ENCODE peak calls at places on chromosomes 3 and 15, in eight cellular contexts. S is choroid plexus epithelial cell, R is psoas muscle, O is WERI-Rb-1, U is body of pancreas, L is GM06990, C is breast epithelium, G is IMR-90. P is an unnamed sample.

GRCh38 chr3:59549972-59550371 is 500.1 kb upstream of the CFAP20DC start:
- DNase-seq in S (no peak), R (no peak), O (no peak), U (no peak), L (no peak), C (no peak), G (no peak), P (no peak)

GRCh38 chr3:13827256-13827655 is 52.6 kb downstream of the WNT7A start:
- DNase-seq in S (no peak), R (no peak), O (no peak), U (no peak), L (no peak), C (no peak), G (no peak), P (no peak)

GRCh38 chr3:107345968-107346367 is 31.3 kb upstream of the CCDC54 start:
- DNase-seq in S (no peak), R (no peak), O (no peak), U (no peak), L (no peak), C (no peak), G (no peak), P (no peak)

GRCh38 chr3:195182470-195182795 is 88.5 kb downstream of the XXYLT1 start:
- DNase-seq in S (peak), R (no peak), O (no peak), U (no peak), L (no peak), C (no peak), G (peak), P (peak)

GRCh38 chr15:68340711-68341671 is 63.4 kb downstream of the FEM1B start:
- DNase-seq in S (peak), R (no peak), O (no peak), U (no peak), L (no peak), C (no peak), G (no peak), P (peak)

GRCh38 chr15:75073197-75073596 is 49.8 kb downstream of the PPCDC start:
- DNase-seq in S (no peak), R (no peak), O (no peak), U (no peak), L (no peak), C (no peak), G (no peak), P (peak)

GRCh38 chr3:7978104-7978457 is 523.5 kb upstream of the LMCD1 start:
- DNase-seq in S (peak), R (no peak), O (peak), U (no peak), L (no peak), C (no peak), G (no peak), P (no peak)

GRCh38 chr15:70099966-70100494 is 2.3 kb upstream of the TLE3 start:
- DNase-seq in S (no peak), R (no peak), O (no peak), U (no peak), L (no peak), C (no peak), G (no peak), P (no peak)

GRCh38 chr3:190288836-190289235 is 33.4 kb downstream of the CLDN1 start:
- DNase-seq in S (no peak), R (no peak), O (no peak), U (no peak), L (no peak), C (no peak), G (peak), P (no peak)

GRCh38 chr3:40309925-40310635 is 573 bp downstream of the EIF1B start:
- DNase-seq in S (peak), R (peak), O (no peak), U (peak), L (peak), C (peak), G (peak), P (peak)

GRCh38 chr15:74808073-74808839 is 4.4 kb upstream of the LMAN1L start:
- DNase-seq in S (peak), R (no peak), O (no peak), U (no peak), L (no peak), C (no peak), G (peak), P (no peak)

GRCh38 chr3:166837535-166837934 is 542.6 kb downstream of the ZBBX start:
- DNase-seq in S (no peak), R (no peak), O (peak), U (no peak), L (no peak), C (no peak), G (no peak), P (no peak)

GRCh38 chr3:163914567-163914966 is 1163.7 kb downstream of the SI start:
- DNase-seq in S (no peak), R (no peak), O (no peak), U (no peak), L (no peak), C (no peak), G (no peak), P (no peak)

GRCh38 chr3:113745273-113746068 is 578 bp downstream of the NAA50 start:
- DNase-seq in S (peak), R (peak), O (peak), U (peak), L (peak), C (peak), G (peak), P (peak)

GRCh38 chr3:17967111-17967510 is 224.7 kb upstream of the TBC1D5 start:
- DNase-seq in S (no peak), R (no peak), O (no peak), U (no peak), L (no peak), C (no peak), G (no peak), P (no peak)

GRCh38 chr3:114519415-114519814 is 225.6 kb downstream of the TIGIT start:
- DNase-seq in S (peak), R (peak), O (no peak), U (peak), L (no peak), C (no peak), G (peak), P (peak)

GRCh38 chr3:123096701-123097100 is 29.9 kb downstream of the PDIA5 start:
- DNase-seq in S (peak), R (peak), O (no peak), U (peak), L (no peak), C (no peak), G (peak), P (peak)

GRCh38 chr3:55724407-55724784 is 237.3 kb upstream of the WNT5A start:
- DNase-seq in S (no peak), R (no peak), O (no peak), U (no peak), L (no peak), C (no peak), G (no peak), P (no peak)

DNA sequence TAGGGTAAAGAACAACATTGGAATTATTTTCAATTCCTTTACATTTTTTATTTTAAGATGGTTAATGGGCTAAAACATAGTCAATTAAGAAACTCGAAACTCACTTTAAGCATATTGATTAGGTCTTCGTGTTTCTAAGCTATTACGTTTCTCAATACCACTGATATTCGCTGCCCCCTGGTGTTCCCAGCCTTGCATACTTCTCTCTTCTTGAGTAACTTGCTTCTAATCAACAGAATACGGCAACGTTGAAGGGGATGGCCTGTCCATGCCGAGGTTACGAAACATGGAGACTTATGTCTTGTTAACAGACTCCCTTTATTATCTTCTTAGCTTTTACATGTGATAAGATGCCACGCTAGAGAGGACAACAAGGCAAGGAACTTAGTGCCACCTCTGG is 43.6 kb downstream of the ROBO1 start:
- DNase-seq in S (peak), R (no peak), O (peak), U (no peak), L (no peak), C (no peak), G (no peak), P (no peak)
- TF ChIP-seq CTCF in S (peak), R (no peak), O (peak), U (no peak), L (no peak), C (no peak), G (no peak), P (no peak)

GRCh38 chr3:124893526-124893925 is 6.4 kb upstream of the ITGB5 start:
- DNase-seq in S (no peak), R (no peak), O (no peak), U (no peak), L (no peak), C (peak), G (no peak), P (no peak)

GRCh38 chr3:124887177-124887995 is at the start of gene ITGB5:
- DNase-seq in S (peak), R (peak), O (peak), U (peak), L (peak), C (peak), G (peak), P (peak)

GRCh38 chr3:124887996-124888298 is 782 bp upstream of the ITGB5 start:
- DNase-seq in S (no peak), R (no peak), O (no peak), U (no peak), L (no peak), C (no peak), G (no peak), P (no peak)

GRCh38 chr3:124888482-124889441 is 1.6 kb upstream of the ITGB5 start:
- DNase-seq in S (no peak), R (no peak), O (no peak), U (no peak), L (no peak), C (no peak), G (no peak), P (no peak)

GRCh38 chr3:124890573-124891190 is 3.5 kb upstream of the ITGB5 start:
- DNase-seq in S (no peak), R (no peak), O (peak), U (no peak), L (no peak), C (peak), G (no peak), P (no peak)
- H3K4me3 ChIP-seq in S (no peak), R (no peak), O (no peak), U (no peak), L (no peak), C (no peak), G (no peak), P (no peak)

GRCh38 chr3:28317438-28318022 is 31.0 kb upstream of the ZCWPW2 start:
- DNase-seq in S (peak), R (no peak), O (peak), U (no peak), L (no peak), C (no peak), G (peak), P (peak)
- TF ChIP-seq CTCF in S (peak), R (peak), O (peak), U (peak), L (peak), C (no peak), G (peak), P (peak)

GRCh38 chr3:171374260-171374659 is 85.9 kb downstream of the TNIK start:
- DNase-seq in S (peak), R (no peak), O (no peak), U (no peak), L (no peak), C (no peak), G (peak), P (no peak)

GRCh38 chr3:171377859-171378258 is 82.3 kb downstream of the TNIK start:
- DNase-seq in S (no peak), R (no peak), O (no peak), U (no peak), L (no peak), C (no peak), G (no peak), P (no peak)

GRCh38 chr3:171376125-171376947 is 83.9 kb downstream of the TNIK start:
- DNase-seq in S (peak), R (no peak), O (no peak), U (no peak), L (peak), C (no peak), G (peak), P (peak)

GRCh38 chr3:171374661-171375285 is 85.4 kb downstream of the TNIK start:
- DNase-seq in S (peak), R (no peak), O (peak), U (no peak), L (no peak), C (no peak), G (peak), P (peak)

GRCh38 chr3:171375704-171376103 is 84.5 kb downstream of the TNIK start:
- DNase-seq in S (no peak), R (no peak), O (no peak), U (no peak), L (no peak), C (no peak), G (no peak), P (no peak)
- H3K4me3 ChIP-seq in S (no peak), R (no peak), O (no peak), U (no peak), L (no peak), C (no peak), G (no peak), P (no peak)

GRCh38 chr3:42314411-42314810 is 48.4 kb upstream of the CCK start:
- DNase-seq in S (no peak), R (no peak), O (no peak), U (no peak), L (no peak), C (no peak), G (no peak), P (no peak)
- TF ChIP-seq CTCF in S (no peak), R (no peak), O (no peak), U (no peak), L (no peak), C (no peak), G (no peak), P (no peak)

DNA sequence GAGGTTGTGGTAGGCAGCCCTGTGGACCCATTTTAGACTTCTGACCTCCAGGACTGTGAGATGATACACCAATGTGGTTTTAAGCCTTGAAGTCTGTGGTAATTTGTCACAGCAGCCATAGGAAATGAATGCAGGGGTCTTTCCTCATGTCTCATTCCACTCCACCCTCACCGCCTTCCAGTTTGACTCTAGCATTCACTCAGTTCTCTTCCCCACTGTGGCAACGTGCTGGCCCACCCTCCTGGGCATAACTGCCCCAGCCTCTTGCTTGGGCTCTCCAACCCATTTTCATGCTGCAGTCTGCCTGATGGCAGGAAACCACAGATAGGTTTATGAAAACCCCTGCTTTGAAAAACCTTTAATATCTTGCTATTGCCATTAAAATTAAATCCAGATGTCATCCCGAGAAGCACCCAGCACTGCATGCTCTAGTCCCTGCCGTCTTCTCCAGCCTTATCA is 7.3 kb upstream of the TRNT1 start:
- DNase-seq in S (no peak), R (no peak), O (no peak), U (no peak), L (no peak), C (no peak), G (no peak), P (no peak)
- H3K4me3 ChIP-seq in S (no peak), R (no peak), O (no peak), U (no peak), L (no peak), C (no peak), G (no peak), P (no peak)

GRCh38 chr3:38039899-38040261 is 872 bp downstream of the DLEC1 start:
- DNase-seq in S (peak), R (peak), O (no peak), U (no peak), L (no peak), C (peak), G (peak), P (peak)
- TF ChIP-seq CTCF in S (peak), R (peak), O (no peak), U (no peak), L (peak), C (no peak), G (peak), P (peak)